ENCODE peak calls at places on chromosomes 4 and X, in four cellular contexts. O is A673, C is IMR-90, U is left ventricle myocardium inferior. S is an unnamed sample.

GRCh38 chr4:1459664-1460511 is 53.6 kb upstream of the NKX1-1 start:
- DNase-seq in O (no peak), C (no peak), U (no peak), S (peak; percentile 73)

GRCh38 chrX:72254835-72255234 is 16.0 kb upstream of the ERCC6L start:
- DNase-seq in O (no peak), C (no peak), U (no peak), S (no peak)

GRCh38 chr4:25128671-25129070 is 31.6 kb downstream of the SEPSECS start:
- DNase-seq in O (peak; percentile 80), C (no peak), U (no peak), S (no peak)

GRCh38 chrX:149871940-149872339 is 9.0 kb upstream of the MAGEA8 start:
- DNase-seq in O (peak; percentile 27), C (no peak), U (no peak), S (no peak)

GRCh38 chr4:44679060-44679459 is 840 bp downstream of the GUF1 start:
- DNase-seq in O (no peak), C (no peak), U (no peak), S (no peak)

GRCh38 chrX:111164728-111165127 is 68.7 kb downstream of the PAK3 start:
- DNase-seq in O (peak; percentile 19), C (peak; percentile 2), U (no peak), S (no peak)

GRCh38 chrX:86014421-86014820 is 32.9 kb downstream of the CHM start:
- DNase-seq in O (no peak), C (no peak), U (no peak), S (no peak)

GRCh38 chrX:33336783-33337182 is 125.4 kb upstream of the DMD start:
- DNase-seq in O (peak; percentile 25), C (peak; percentile 29), U (no peak), S (no peak)

GRCh38 chr4:122045533-122045932 is 93.7 kb upstream of the TRPC3 start:
- DNase-seq in O (peak; percentile 99), C (peak; percentile 96), U (no peak), S (no peak)

GRCh38 chr4:180426938-180427337 is 1816.3 kb upstream of the TENM3 start:
- DNase-seq in O (no peak), C (no peak), U (no peak), S (no peak)

GRCh38 chrX:49075347-49075746 is 1.5 kb upstream of the PRAF2 start:
- DNase-seq in O (no peak), C (no peak), U (no peak), S (no peak)

GRCh38 chrX:11533211-11533651 is 132.5 kb downstream of the ARHGAP6 start:
- DNase-seq in O (peak; percentile 89), C (peak; percentile 89), U (no peak), S (no peak)

GRCh38 chr4:97912151-97912550 is 231.1 kb downstream of the STPG2 start:
- DNase-seq in O (no peak), C (no peak), U (no peak), S (no peak)

GRCh38 chr4:29581469-29581868 is 1138.7 kb upstream of the PCDH7 start:
- DNase-seq in O (no peak), C (peak; percentile 31), U (no peak), S (no peak)

GRCh38 chr4:77538574-77539157 is 67.0 kb upstream of the CXCL13 start:
- DNase-seq in O (no peak), C (no peak), U (no peak), S (no peak)

GRCh38 chr4:2295535-2296442 is 33.9 kb upstream of the MXD4 start:
- DNase-seq in O (no peak), C (no peak), U (no peak), S (peak; percentile 63)

GRCh38 chr4:165301833-165302232 is 25.6 kb upstream of the MSMO1 start:
- DNase-seq in O (no peak), C (peak; percentile 54), U (no peak), S (no peak)

GRCh38 chrX:79325263-79325958 is 41.7 kb downstream of the ITM2A start:
- DNase-seq in O (no peak), C (no peak), U (no peak), S (no peak)

GRCh38 chrX:33339219-33339618 is 127.9 kb upstream of the DMD start:
- DNase-seq in O (no peak), C (peak; percentile 16), U (no peak), S (no peak)

GRCh38 chrX:13252726-13253125 is 67.1 kb downstream of the ATXN3L start:
- DNase-seq in O (no peak), C (peak; percentile 32), U (no peak), S (no peak)

GRCh38 chr4:88341227-88342192 is 37.1 kb upstream of the HERC6 start:
- DNase-seq in O (no peak), C (peak; percentile 95), U (no peak), S (no peak)

GRCh38 chrX:154368630-154369452 is 5.6 kb downstream of the FLNA start:
- DNase-seq in O (peak; percentile 77), C (peak; percentile 90), U (peak; percentile 68), S (peak; percentile 90)

GRCh38 chr4:83625807-83626206 is 89.9 kb downstream of the GPAT3 start:
- DNase-seq in O (no peak), C (no peak), U (no peak), S (no peak)

GRCh38 chr4:87053802-87054767 is 119.3 kb downstream of the AFF1 start:
- DNase-seq in O (no peak), C (no peak), U (no peak), S (no peak)

DNA sequence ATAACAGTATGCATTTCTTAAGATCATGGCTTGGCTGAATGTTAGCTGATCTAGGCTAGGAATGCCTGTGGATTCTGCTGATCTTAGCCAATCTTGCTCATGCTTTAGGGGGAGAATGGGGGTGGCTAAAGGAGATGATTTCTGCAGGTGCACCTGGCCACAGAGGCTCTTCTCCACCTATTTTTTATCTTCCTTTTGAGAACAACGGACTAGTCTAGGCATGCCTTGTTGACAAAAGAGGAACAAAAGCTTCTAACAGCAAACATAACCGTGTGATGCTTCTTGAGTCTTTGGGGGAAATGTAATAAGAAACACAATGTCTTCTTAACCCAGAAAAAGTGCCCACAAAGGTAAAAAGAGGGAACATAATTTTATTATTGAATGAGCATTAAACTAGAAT is 743.5 kb downstream of the ARAP2 start:
- DNase-seq in O (no peak), C (no peak), U (no peak), S (no peak)
- H3K27ac ChIP-seq in O (no peak overlapping the region), C (no peak overlapping the region), U (no peak overlapping the region), S (no peak overlapping the region)

DNA sequence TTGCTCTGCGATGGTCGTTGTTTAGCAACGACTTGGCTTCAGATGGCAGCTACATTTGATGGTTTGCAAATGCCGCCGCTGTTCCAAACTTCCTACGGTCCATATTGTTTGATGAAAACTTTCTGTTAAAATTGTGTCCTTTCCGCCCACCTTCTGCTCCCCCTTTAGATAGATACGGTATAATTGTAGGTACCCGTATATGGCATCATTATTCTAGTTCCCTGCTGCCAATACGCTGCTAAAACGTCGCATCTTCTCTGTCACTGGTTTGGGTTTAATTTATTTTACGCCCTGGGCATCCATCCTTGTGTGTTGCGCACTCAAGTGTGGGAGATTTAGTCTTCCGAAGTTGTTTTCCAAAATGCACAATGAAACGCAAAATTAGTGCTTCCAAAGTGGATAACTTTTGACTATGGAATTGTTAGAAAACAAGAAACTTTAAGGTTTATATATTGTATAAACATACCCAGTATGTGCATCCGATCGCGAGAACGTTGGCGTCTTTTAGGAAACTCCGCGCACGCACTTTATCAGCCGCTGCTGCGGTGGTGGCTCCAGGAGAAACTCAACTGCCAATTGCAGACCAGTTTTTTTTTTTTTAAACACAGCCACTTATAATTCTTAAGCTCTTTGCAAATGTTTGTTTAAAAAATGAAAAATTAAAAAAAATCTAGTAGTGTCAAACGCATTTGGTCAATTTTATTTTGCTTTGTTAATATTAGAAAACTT is 1.7 kb downstream of the ATOH1 start:
- DNase-seq in O (no peak), C (no peak), U (no peak), S (no peak)
- H3K27me3 ChIP-seq in O (peaks cover 92% of the 10 kb centered on the region), C (peaks cover 70% of the 10 kb centered on the region), U (peaks cover 100% of the 10 kb centered on the region), S (no peaks in the 10 kb centered on the region)

GRCh38 chr4:81722229-81722900 is 250.7 kb upstream of the RASGEF1B start:
- DNase-seq in O (no peak), C (no peak), U (no peak), S (no peak)

GRCh38 chr4:81723044-81723884 is 251.6 kb upstream of the RASGEF1B start:
- DNase-seq in O (no peak), C (no peak), U (no peak), S (no peak)

GRCh38 chr4:81723927-81724587 is 252.3 kb upstream of the RASGEF1B start:
- DNase-seq in O (no peak), C (no peak), U (no peak), S (no peak)

DNA sequence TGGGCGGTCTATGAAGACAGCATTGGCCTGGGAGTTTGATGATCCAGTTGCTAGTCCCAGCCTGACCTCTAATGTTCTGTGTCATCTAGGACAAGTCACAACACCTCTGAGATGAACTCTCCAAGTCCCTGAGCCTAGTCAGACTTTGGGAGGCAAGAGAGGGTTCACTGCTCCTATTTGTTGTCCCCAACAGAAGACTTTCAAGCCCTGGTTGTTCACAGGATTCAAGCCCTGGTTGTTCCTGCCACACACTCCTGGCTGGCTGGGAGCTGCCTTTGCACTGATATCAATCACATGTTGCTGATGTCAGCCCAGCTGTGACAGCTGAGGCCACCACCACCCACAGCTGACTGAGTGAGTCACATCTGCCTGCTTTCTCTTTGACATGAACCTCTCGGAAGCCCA is 253.2 kb upstream of the RASGEF1B start:
- DNase-seq in O (peak; percentile 34), C (no peak), U (peak; percentile 39), S (peak; percentile 69)
- H3K27ac ChIP-seq in O (no peak overlapping the region), C (no peak overlapping the region), U (no peak overlapping the region), S (no peak overlapping the region)

DNA sequence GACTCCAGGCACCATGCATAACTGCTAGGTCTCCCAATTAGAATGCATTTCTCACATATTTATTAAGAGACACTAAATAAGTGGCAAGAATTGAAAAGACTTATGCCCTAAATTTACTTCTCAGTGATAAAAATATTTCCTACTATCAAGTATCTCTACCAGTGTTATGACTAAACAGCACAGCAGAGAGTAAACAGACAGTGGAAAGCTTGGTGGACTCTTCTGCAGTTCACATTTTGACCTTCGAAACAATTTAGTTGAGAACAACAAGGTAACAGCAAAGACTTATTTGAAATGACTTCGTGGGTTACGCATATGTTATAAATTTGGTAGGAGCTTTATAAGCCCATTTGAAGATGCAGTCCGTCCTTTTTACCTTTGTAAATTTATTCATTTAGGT is 16.3 kb upstream of the MAML3 start:
- DNase-seq in O (no peak), C (no peak), U (no peak), S (no peak)
- H3K27me3 ChIP-seq in O (no peaks in the 10 kb centered on the region), C (no peaks in the 10 kb centered on the region), U (no peaks in the 10 kb centered on the region), S (no peaks in the 10 kb centered on the region)

GRCh38 chrX:135984220-135984619 is 1.0 kb upstream of the SLC9A6 start:
- DNase-seq in O (no peak), C (no peak), U (no peak), S (no peak)

GRCh38 chrX:135985123-135985973 is at the start of gene SLC9A6:
- DNase-seq in O (peak; percentile 72), C (peak; percentile 17), U (peak; percentile 69), S (peak; percentile 82)

GRCh38 chrX:135981662-135982061 is 3.6 kb upstream of the SLC9A6 start:
- DNase-seq in O (no peak), C (no peak), U (no peak), S (no peak)

GRCh38 chrX:135981010-135981409 is 4.2 kb upstream of the SLC9A6 start:
- DNase-seq in O (no peak), C (no peak), U (no peak), S (no peak)

DNA sequence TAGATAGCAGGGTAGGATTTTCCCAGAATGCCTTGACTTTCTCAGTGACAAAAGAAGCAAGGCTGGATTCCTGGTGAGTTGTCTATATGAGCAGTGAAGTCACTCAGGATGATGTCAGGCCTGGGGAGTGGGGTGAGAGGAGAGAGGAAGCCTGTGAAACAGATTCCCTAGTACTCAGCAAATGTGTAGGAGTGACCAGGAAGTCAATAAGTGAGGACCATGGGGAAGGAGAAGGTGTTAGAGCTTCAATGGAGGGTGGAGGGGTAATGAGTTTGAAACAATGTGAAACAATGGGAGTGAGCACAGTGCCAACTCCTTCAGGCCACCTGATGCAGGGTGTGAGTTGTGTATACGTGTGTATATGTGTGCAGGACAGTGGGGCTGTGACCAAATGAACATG is 2.4 kb upstream of the SLC9A6 start:
- DNase-seq in O (no peak), C (peak; percentile 50), U (no peak), S (no peak)
- H3K27ac ChIP-seq in O (no peak overlapping the region), C (no peak overlapping the region), U (no peak overlapping the region), S (no peak overlapping the region)

S was measured in aorta.